ENCODE peak calls at places on chromosomes 16 and 17, in ten cellular contexts. L is activated CD4-positive, alpha-beta memory T cell treated with anti-CD3 and anti-CD28 coated beads for 36 hours; G is caudate nucleus; U is lower lobe of right lung; Q is non-pigmented ciliary epithelial cell; J is ascending aorta; S is effector memory CD8-positive, alpha-beta T cell; E is AG20443; F is cardiac septum; Z is RCC 7860. I is an unnamed sample.

GRCh38 chr16:71296584-71297133 is 7.5 kb upstream of the CMTR2 start:
- DNase-seq in L (no peak), G (no peak), U (no peak), Q (no peak), J (no peak), S (no peak), E (no peak), F (no peak), Z (no peak), I (no peak)

GRCh38 chr17:82517230-82517865 is 2.2 kb upstream of the FOXK2 start:
- DNase-seq in L (no peak), G (no peak), U (no peak), Q (no peak), J (no peak), S (no peak), E (no peak), F (no peak), Z (no peak), I (no peak)

GRCh38 chr17:49760909-49761558 is 2.9 kb downstream of the FAM117A start:
- DNase-seq in L (no peak), G (no peak), U (no peak), Q (no peak), J (no peak), S (no peak), E (no peak), F (no peak), Z (no peak), I (no peak)

GRCh38 chr17:69142473-69142802 is 743 bp upstream of the ABCA6 start:
- DNase-seq in L (no peak), G (no peak), U (no peak), Q (no peak), J (no peak), S (no peak), E (peak), F (no peak), Z (no peak), I (no peak)

GRCh38 chr16:85302848-85303353 is 190.6 kb upstream of the CIBAR2 start:
- DNase-seq in L (no peak), G (no peak), U (no peak), Q (no peak), J (no peak), S (peak), E (no peak), F (no peak), Z (no peak), I (no peak)

GRCh38 chr16:27448531-27449433 is 46.8 kb downstream of the IL21R start:
- DNase-seq in L (no peak), G (no peak), U (no peak), Q (no peak), J (no peak), S (no peak), E (no peak), F (no peak), Z (no peak), I (no peak)

GRCh38 chr17:77366206-77366557 is 225.4 kb downstream of the SEC14L1 start:
- DNase-seq in L (no peak), G (no peak), U (no peak), Q (no peak), J (no peak), S (no peak), E (no peak), F (no peak), Z (no peak), I (no peak)

GRCh38 chr16:23524001-23524400 is 13.7 kb upstream of the GGA2 start:
- DNase-seq in L (no peak), G (no peak), U (no peak), Q (no peak), J (no peak), S (no peak), E (no peak), F (no peak), Z (no peak), I (no peak)

GRCh38 chr16:72898216-72898825 is 149.6 kb downstream of the ZFHX3 start:
- DNase-seq in L (no peak), G (no peak), U (no peak), Q (no peak), J (no peak), S (no peak), E (no peak), F (no peak), Z (no peak), I (no peak)

GRCh38 chr17:66508896-66509843 is 206.8 kb downstream of the PRKCA start:
- DNase-seq in L (peak), G (no peak), U (peak), Q (no peak), J (no peak), S (no peak), E (peak), F (no peak), Z (peak), I (no peak)